ENCODE peak calls at places on chromosomes 3 and 15, in seven cellular contexts. O is kidney glomerular epithelial cell, M is fibroblast of lung, G is lower lobe of right lung, A is KG1, R is astrocyte of the spinal cord, Y is T-helper 1 cell. D is an unnamed sample.

GRCh38 chr15:29122506-29122905 is 147.1 kb downstream of the NSMCE3 start:
- DNase-seq in O (no peak), M (no peak), G (no peak), A (no peak), R (no peak), Y (no peak), D (no peak)

GRCh38 chr3:48414376-48415250 is 15.3 kb downstream of the PLXNB1 start:
- DNase-seq in O (no peak), M (no peak), G (peak), A (no peak), R (no peak), Y (no peak), D (no peak)

GRCh38 chr15:97224191-97224641 is 736.3 kb upstream of the ARRDC4 start:
- DNase-seq in O (no peak), M (no peak), G (no peak), A (no peak), R (no peak), Y (no peak), D (no peak)

GRCh38 chr15:42691770-42692169 is 45.2 kb downstream of the CDAN1 start:
- DNase-seq in O (no peak), M (no peak), G (no peak), A (no peak), R (no peak), Y (no peak), D (no peak)

GRCh38 chr3:66372681-66373350 is 128.0 kb downstream of the LRIG1 start:
- DNase-seq in O (no peak), M (no peak), G (no peak), A (no peak), R (no peak), Y (peak), D (no peak)

GRCh38 chr15:77959094-77959879 is 118.2 kb downstream of the TBC1D2B start:
- DNase-seq in O (peak), M (peak), G (peak), A (peak), R (peak), Y (peak), D (peak)

GRCh38 chr3:48629894-48630293 is 5.4 kb downstream of the SLC26A6 start:
- DNase-seq in O (no peak), M (no peak), G (no peak), A (no peak), R (no peak), Y (no peak), D (no peak)

GRCh38 chr3:128098234-128098633 is 25.4 kb downstream of the RUVBL1 start:
- DNase-seq in O (peak), M (no peak), G (no peak), A (no peak), R (no peak), Y (no peak), D (no peak)

GRCh38 chr3:52021869-52022268 is 26.2 kb upstream of the RPL29 start:
- DNase-seq in O (no peak), M (no peak), G (no peak), A (no peak), R (no peak), Y (no peak), D (peak)

GRCh38 chr3:141366285-141367037 is 1.8 kb upstream of the ZBTB38 start:
- DNase-seq in O (peak), M (peak), G (peak), A (no peak), R (peak), Y (no peak), D (no peak)

GRCh38 chr3:195366200-195366910 is 76.5 kb downstream of the ACAP2 start:
- DNase-seq in O (no peak), M (no peak), G (no peak), A (no peak), R (no peak), Y (no peak), D (no peak)

GRCh38 chr3:74491874-74492273 is 122.6 kb downstream of the CNTN3 start:
- DNase-seq in O (no peak), M (no peak), G (no peak), A (no peak), R (no peak), Y (no peak), D (no peak)

GRCh38 chr15:86183765-86184491 is 104.3 kb downstream of the AGBL1 start:
- DNase-seq in O (no peak), M (peak), G (no peak), A (no peak), R (no peak), Y (no peak), D (no peak)

GRCh38 chr3:66442254-66443249 is 58.3 kb downstream of the LRIG1 start:
- DNase-seq in O (no peak), M (peak), G (peak), A (no peak), R (peak), Y (no peak), D (no peak)

GRCh38 chr3:43054754-43055153 is 51.1 kb downstream of the POMGNT2 start:
- DNase-seq in O (no peak), M (no peak), G (no peak), A (no peak), R (no peak), Y (no peak), D (no peak)

GRCh38 chr3:56985460-56986327 is 74.8 kb upstream of the SPATA12 start:
- DNase-seq in O (no peak), M (peak), G (no peak), A (no peak), R (peak), Y (no peak), D (no peak)

GRCh38 chr3:39644176-39644575 is 165.2 kb upstream of the MYRIP start:
- DNase-seq in O (no peak), M (peak), G (no peak), A (no peak), R (peak), Y (no peak), D (no peak)

GRCh38 chr15:26051771-26052685 is 188.9 kb upstream of the ATP10A start:
- DNase-seq in O (no peak), M (no peak), G (no peak), A (no peak), R (no peak), Y (no peak), D (no peak)

GRCh38 chr3:8052599-8053185 is 448.9 kb upstream of the LMCD1 start:
- DNase-seq in O (no peak), M (peak), G (no peak), A (no peak), R (peak), Y (no peak), D (no peak)

GRCh38 chr3:22986958-22987357 is 216.2 kb upstream of the UBE2E2 start:
- DNase-seq in O (no peak), M (no peak), G (no peak), A (no peak), R (no peak), Y (no peak), D (no peak)

GRCh38 chr3:175670572-175670971 is 811.4 kb downstream of the NAALADL2 start:
- DNase-seq in O (no peak), M (peak), G (no peak), A (no peak), R (no peak), Y (no peak), D (no peak)

GRCh38 chr15:88882745-88883144 is 12.6 kb downstream of the HAPLN3 start:
- DNase-seq in O (peak), M (peak), G (no peak), A (no peak), R (peak), Y (no peak), D (no peak)

GRCh38 chr3:129485681-129486056 is 42.8 kb upstream of the RHO start:
- DNase-seq in O (no peak), M (peak), G (peak), A (no peak), R (peak), Y (no peak), D (no peak)

GRCh38 chr15:80698636-80699035 is 3.5 kb downstream of the ABHD17C start:
- DNase-seq in O (no peak), M (peak), G (no peak), A (no peak), R (peak), Y (no peak), D (no peak)

GRCh38 chr15:27535445-27536129 is 563.5 kb downstream of the OCA2 start:
- DNase-seq in O (no peak), M (no peak), G (no peak), A (no peak), R (no peak), Y (no peak), D (no peak)

GRCh38 chr3:188385295-188385694 is 231.3 kb downstream of the LPP start:
- DNase-seq in O (no peak), M (no peak), G (peak), A (no peak), R (no peak), Y (no peak), D (no peak)

GRCh38 chr3:55726501-55726775 is 239.3 kb upstream of the WNT5A start:
- DNase-seq in O (no peak), M (no peak), G (no peak), A (no peak), R (no peak), Y (no peak), D (no peak)

GRCh38 chr15:25242166-25242879 is 196.5 kb downstream of the UBE3A start:
- DNase-seq in O (no peak), M (no peak), G (peak), A (no peak), R (no peak), Y (no peak), D (no peak)

GRCh38 chr3:12180218-12180617 is 21.5 kb upstream of the TIMP4 start:
- DNase-seq in O (peak), M (peak), G (peak), A (no peak), R (peak), Y (no peak), D (no peak)

GRCh38 chr3:183064475-183064874 is 34.8 kb downstream of the MCCC1 start:
- DNase-seq in O (no peak), M (no peak), G (no peak), A (no peak), R (no peak), Y (no peak), D (no peak)

GRCh38 chr3:61371123-61371522 is 119.9 kb upstream of the FHIT start:
- DNase-seq in O (peak), M (peak), G (no peak), A (no peak), R (peak), Y (peak), D (no peak)

GRCh38 chr15:39495871-39496459 is 84.9 kb upstream of the THBS1 start:
- DNase-seq in O (no peak), M (peak), G (no peak), A (no peak), R (peak), Y (no peak), D (no peak)

GRCh38 chr15:63223463-63223862 is 34.1 kb downstream of the RAB8B start:
- DNase-seq in O (no peak), M (no peak), G (no peak), A (no peak), R (no peak), Y (no peak), D (no peak)

GRCh38 chr15:92807971-92808571 is 92.1 kb upstream of the CHD2 start:
- DNase-seq in O (no peak), M (no peak), G (no peak), A (no peak), R (peak), Y (peak), D (no peak)

GRCh38 chr15:100725121-100726069 is 123.0 kb downstream of the ASB7 start:
- DNase-seq in O (peak), M (peak), G (no peak), A (no peak), R (peak), Y (no peak), D (no peak)

GRCh38 chr15:75661041-75661778 is 13.5 kb downstream of the SNX33 start:
- DNase-seq in O (peak), M (peak), G (peak), A (no peak), R (peak), Y (no peak), D (no peak)

GRCh38 chr3:46212101-46212500 is 4.0 kb upstream of the CCR1 start:
- DNase-seq in O (no peak), M (no peak), G (no peak), A (no peak), R (no peak), Y (no peak), D (no peak)

GRCh38 chr15:101379647-101380046 is 84.6 kb upstream of the SNRPA1 start:
- DNase-seq in O (no peak), M (no peak), G (no peak), A (no peak), R (no peak), Y (no peak), D (no peak)

D was measured in D721Med.